ENCODE peak calls at places on chromosomes 16 and 17, in five cellular contexts. One of them, this sample, is unnamed.
A peak's percentile ranks its signal among the peaks of the same experiment; 100 is the strongest.

GRCh38 chr17:2406271-2406902 is 5.5 kb upstream of the MNT start:
- DNase-seq in naive B cell: no peak
- DNase-seq in NAMALWA: no peak
- DNase-seq in iris pigment epithelial cell: no peak
- DNase-seq in activated naive CD4-positive, alpha-beta T cell: no peak
- DNase-seq in this sample: no peak

GRCh38 chr17:60354223-60354622 is 37.7 kb downstream of the USP32 start:
- DNase-seq in naive B cell: no peak
- DNase-seq in NAMALWA: no peak
- DNase-seq in iris pigment epithelial cell: peak; percentile 92
- DNase-seq in activated naive CD4-positive, alpha-beta T cell: no peak
- DNase-seq in this sample: no peak

GRCh38 chr16:122342-122741 is 16.1 kb downstream of the NPRL3 start:
- DNase-seq in naive B cell: no peak
- DNase-seq in NAMALWA: no peak
- DNase-seq in iris pigment epithelial cell: no peak
- DNase-seq in activated naive CD4-positive, alpha-beta T cell: no peak
- DNase-seq in this sample: no peak

GRCh38 chr16:2385441-2385840 is 43.8 kb upstream of the CCNF start:
- DNase-seq in naive B cell: no peak
- DNase-seq in NAMALWA: no peak
- DNase-seq in iris pigment epithelial cell: no peak
- DNase-seq in activated naive CD4-positive, alpha-beta T cell: no peak
- DNase-seq in this sample: no peak

GRCh38 chr16:28846933-28847273 is 755 bp upstream of the TUFM start:
- DNase-seq in naive B cell: no peak
- DNase-seq in NAMALWA: peak; percentile 44
- DNase-seq in iris pigment epithelial cell: no peak
- DNase-seq in activated naive CD4-positive, alpha-beta T cell: no peak
- DNase-seq in this sample: no peak

GRCh38 chr16:1768767-1769401 is 2.5 kb downstream of the NME3 start:
- DNase-seq in naive B cell: no peak
- DNase-seq in NAMALWA: no peak
- DNase-seq in iris pigment epithelial cell: no peak
- DNase-seq in activated naive CD4-positive, alpha-beta T cell: no peak
- DNase-seq in this sample: no peak

GRCh38 chr16:35746281-35746962 is 2287.0 kb downstream of the TP53TG3F start:
- DNase-seq in naive B cell: no peak
- DNase-seq in NAMALWA: no peak
- DNase-seq in iris pigment epithelial cell: no peak
- DNase-seq in activated naive CD4-positive, alpha-beta T cell: no peak
- DNase-seq in this sample: no peak

GRCh38 chr17:3049705-3050295 is 13.6 kb downstream of the OR1D5 start:
- DNase-seq in naive B cell: no peak
- DNase-seq in NAMALWA: no peak
- DNase-seq in iris pigment epithelial cell: peak; percentile 29
- DNase-seq in activated naive CD4-positive, alpha-beta T cell: no peak
- DNase-seq in this sample: no peak

GRCh38 chr16:1887711-1888354 is 15.9 kb upstream of the MEIOB start:
- DNase-seq in naive B cell: no peak
- DNase-seq in NAMALWA: no peak
- DNase-seq in iris pigment epithelial cell: no peak
- DNase-seq in activated naive CD4-positive, alpha-beta T cell: no peak
- DNase-seq in this sample: no peak

This sample was measured in 8988T.